ENCODE peak calls at places on chromosome X, in seven cellular contexts. I is AG09309; G is CD4-positive, CD25-positive, alpha-beta regulatory T cell; B is lower leg skin; X is heart left ventricle; O is heart right ventricle; W is left ventricle myocardium inferior. K is an unnamed sample.

GRCh38 chrX:12349201-12349600 is 210.9 kb downstream of the FRMPD4 start:
- DNase-seq in I (no peak), W (no peak), O (no peak), X (no peak), G (no peak), B (no peak), K (no peak)

GRCh38 chrX:109889289-109890006 is 113.5 kb upstream of the TMEM164 start:
- DNase-seq in X (no peak), O (no peak), B (no peak), W (no peak), I (no peak), G (no peak), K (no peak)

GRCh38 chrX:12971282-12972003 is 3.5 kb upstream of the TMSB4X start:
- DNase-seq in X (peak; percentile 56), I (no peak), W (peak; percentile 38), G (no peak), B (no peak), O (peak; percentile 43), K (peak; percentile 46)

GRCh38 chrX:115023139-115023538 is 5.7 kb upstream of the IL13RA2 start:
- DNase-seq in B (no peak), I (peak; percentile 54), W (no peak), O (no peak), G (no peak), X (no peak), K (no peak)

GRCh38 chrX:53133400-53133799 is 39.5 kb downstream of the KANTR start:
- DNase-seq in O (no peak), B (peak; percentile 34), I (no peak), G (no peak), W (no peak), X (no peak), K (no peak)

GRCh38 chrX:136097871-136098805 is 49.2 kb upstream of the FHL1 start:
- DNase-seq in G (no peak), I (no peak), X (no peak), B (no peak), O (no peak), W (no peak), K (no peak)

GRCh38 chrX:19640693-19641374 is 125.5 kb upstream of the MAP3K15 start:
- DNase-seq in W (no peak), G (no peak), X (no peak), B (no peak), I (no peak), O (no peak), K (no peak)

GRCh38 chrX:345020-345925 is 26.7 kb upstream of the GTPBP6 start:
- DNase-seq in O (no peak), I (no peak), W (peak; percentile 10), X (peak; percentile 18), G (no peak), B (no peak), K (no peak)

GRCh38 chrX:11100281-11101035 is 10.7 kb upstream of the HCCS start:
- DNase-seq in I (no peak), G (no peak), X (no peak), O (peak; percentile 15), B (no peak), W (no peak), K (no peak)

GRCh38 chrX:52261125-52261462 is 76.4 kb downstream of the MAGED4 start:
- DNase-seq in X (no peak), O (no peak), B (no peak), I (no peak), G (no peak), W (no peak), K (no peak)

DNA sequence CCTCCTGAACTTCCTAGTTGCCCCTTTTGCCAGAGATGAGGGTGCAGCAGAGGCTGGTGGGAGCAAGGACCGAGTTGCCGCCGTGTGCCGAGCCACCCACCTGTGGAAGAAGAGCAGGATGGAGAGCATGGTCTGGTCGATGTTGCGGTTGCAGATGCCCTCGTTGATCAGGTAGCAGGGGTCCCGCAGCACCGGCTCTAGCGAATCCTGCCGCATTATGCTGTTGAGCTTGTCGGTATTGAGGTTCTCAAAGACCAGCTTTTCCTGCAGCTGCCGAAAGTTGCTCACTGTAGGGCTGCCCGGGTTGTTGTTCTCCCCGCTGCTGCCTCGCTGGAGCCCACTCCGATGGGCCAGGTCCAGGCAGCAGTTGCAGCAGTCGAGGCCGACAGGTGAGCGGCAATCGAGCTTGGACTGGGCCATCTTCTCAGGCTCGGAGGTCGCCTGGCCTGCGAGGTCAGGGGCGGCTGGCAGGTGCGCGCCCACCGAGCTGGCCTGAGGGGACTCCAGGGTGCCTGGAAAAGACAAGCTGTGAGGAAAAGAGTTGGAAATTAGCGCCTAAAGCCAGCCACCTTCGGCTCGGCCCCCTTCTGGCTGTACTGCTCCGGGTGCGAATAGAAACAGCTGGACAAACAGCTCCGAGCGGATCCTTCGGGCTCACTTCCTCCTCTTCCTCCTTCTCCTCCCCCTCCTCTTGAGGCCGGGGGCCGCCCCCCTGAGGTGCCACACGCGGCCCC is 420 bp downstream of the TSC22D3 start:
- DNase-seq in B (no peak), X (no peak), G (no peak), I (no peak), W (no peak), O (no peak), K (no peak)
- H3K4me3 ChIP-seq in B (peak overlapping the region; percentile 30), X (peak overlapping the region; percentile 64), G (no peak overlapping the region), I (peak overlapping the region; percentile 48), W (peak overlapping the region; percentile 73), O (peak overlapping the region; percentile 68), K (peak overlapping the region; percentile 12)

GRCh38 chrX:133473451-133473850 is 58.2 kb upstream of the GPC4 start:
- DNase-seq in W (no peak), I (no peak), O (no peak), B (no peak), G (no peak), X (no peak), K (no peak)
- H3K4me3 ChIP-seq in W (no peak overlapping the region), I (no peak overlapping the region), O (no peak overlapping the region), B (no peak overlapping the region), G (no peak overlapping the region), X (no peak overlapping the region), K (no peak overlapping the region)

DNA sequence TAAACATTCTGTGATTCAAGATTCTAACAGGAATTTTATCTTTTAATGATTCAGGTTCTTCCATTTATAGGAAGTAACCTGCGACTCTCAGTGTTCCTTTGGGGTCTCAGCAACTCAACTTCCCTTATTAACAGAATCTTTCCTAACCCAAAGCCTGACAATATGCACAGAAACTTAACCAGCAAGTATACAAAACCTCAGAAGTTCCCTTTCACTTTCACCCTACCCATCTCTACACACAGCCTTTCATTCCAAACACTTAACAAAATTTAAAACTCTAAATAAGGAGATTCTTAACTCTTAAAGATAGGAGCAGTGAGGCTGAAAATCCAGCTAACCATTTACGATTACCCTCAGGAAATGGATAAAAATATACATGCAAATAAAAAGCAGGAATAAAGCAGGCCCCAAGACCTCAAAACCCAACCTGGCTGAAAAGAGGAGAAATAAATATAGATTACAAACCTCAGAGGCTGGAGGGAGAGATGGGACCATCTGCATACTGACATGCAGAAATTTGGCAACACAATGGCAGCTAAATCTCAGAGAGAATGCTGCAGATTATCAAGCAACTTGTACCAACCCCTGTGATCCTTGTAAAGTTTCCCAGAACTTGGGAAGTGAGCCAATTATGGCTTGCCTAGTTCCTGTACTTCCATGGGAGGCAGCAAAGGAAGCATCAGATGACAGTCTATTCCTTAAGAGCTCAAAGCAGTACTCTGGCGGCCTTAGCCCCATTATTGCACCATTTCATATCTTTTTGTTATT is 101.0 kb downstream of the ATP11C start:
- DNase-seq in I (no peak), W (no peak), B (peak; percentile 15), O (peak; percentile 12), X (no peak), G (no peak), K (no peak)
- H3K4me3 ChIP-seq in I (no peak overlapping the region), W (no peak overlapping the region), B (no peak overlapping the region), O (no peak overlapping the region), X (no peak overlapping the region), G (no peak overlapping the region), K (no peak overlapping the region)

DNA sequence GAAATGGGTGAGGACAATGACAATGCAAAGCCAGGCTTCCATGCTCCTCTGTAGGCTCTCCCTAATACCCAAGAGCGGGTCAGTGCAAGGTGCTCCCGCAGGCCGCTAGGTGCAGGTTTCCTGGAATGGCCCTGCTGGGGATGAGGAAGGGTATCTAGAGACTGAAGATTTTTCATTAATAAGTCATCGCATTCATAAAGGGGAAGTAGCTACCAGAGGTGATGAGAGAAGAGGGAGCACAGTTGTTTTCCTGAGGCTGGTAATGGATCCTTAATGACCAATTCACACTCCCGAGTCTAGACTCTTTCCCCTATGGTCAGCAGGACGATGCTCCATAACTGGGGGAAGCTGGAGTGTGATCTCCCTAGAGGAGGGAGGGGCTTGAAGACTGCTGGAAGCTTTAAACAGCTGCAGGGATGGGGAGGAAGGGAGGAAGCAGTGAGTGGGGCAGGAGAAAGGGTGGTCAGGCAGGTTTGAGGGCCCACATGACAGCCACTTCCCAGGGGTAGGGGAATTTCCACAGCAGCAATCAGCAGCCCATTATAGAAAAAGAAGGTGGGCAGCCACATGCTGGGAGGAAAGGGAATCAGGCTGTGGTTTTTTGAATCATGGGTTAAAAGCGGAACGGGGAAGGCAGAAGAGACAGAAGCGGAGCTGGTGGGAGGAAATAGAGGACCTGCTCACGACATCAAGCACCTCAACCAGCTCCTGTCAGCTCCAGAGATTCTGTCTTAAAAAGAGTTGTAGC is 10.2 kb upstream of the ATP6AP2 start:
- DNase-seq in O (no peak), X (no peak), G (no peak), B (no peak), W (no peak), I (no peak), K (no peak)
- H3K4me3 ChIP-seq in O (no peak overlapping the region), X (peak overlapping the region; percentile 27), G (peak overlapping the region; percentile 68), B (no peak overlapping the region), W (no peak overlapping the region), I (no peak overlapping the region), K (no peak overlapping the region)

GRCh38 chrX:2389324-2389723 is 111.5 kb downstream of the DHRSX start:
- DNase-seq in G (no peak), O (no peak), W (no peak), I (no peak), X (no peak), B (no peak), K (no peak)
- H3K4me3 ChIP-seq in G (no peak overlapping the region), O (no peak overlapping the region), W (no peak overlapping the region), I (no peak overlapping the region), X (no peak overlapping the region), B (no peak overlapping the region), K (no peak overlapping the region)

GRCh38 chrX:39112143-39112542 is 310.9 kb downstream of the MID1IP1 start:
- DNase-seq in I (no peak), B (no peak), O (no peak), G (no peak), X (no peak), W (no peak), K (no peak)
- H3K4me3 ChIP-seq in I (no peak overlapping the region), B (no peak overlapping the region), O (no peak overlapping the region), G (no peak overlapping the region), X (no peak overlapping the region), W (no peak overlapping the region), K (no peak overlapping the region)

DNA sequence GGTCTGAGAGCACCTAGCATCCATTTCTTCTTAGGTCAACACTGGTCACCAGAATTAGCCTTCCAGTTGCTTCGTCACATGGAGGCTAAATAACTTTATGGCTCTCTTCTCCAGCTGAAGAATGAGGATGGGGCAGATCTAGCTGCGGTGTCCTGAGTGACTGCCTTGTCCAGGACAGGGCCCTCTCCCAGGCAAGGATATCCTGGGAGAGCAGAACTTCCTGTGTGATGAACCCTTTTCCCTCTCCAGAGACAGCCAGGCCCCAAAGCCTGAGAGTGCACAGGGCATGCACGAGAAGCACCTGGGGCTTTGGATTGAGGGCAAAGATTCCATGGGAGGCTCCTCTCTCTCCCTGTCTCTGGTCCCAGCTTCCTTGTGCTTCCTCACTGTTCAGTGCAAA is 108.2 kb upstream of the MAMLD1 start:
- DNase-seq in B (no peak), X (no peak), W (no peak), O (no peak), G (no peak), I (no peak), K (no peak)
- H3K4me3 ChIP-seq in B (no peak overlapping the region), X (no peak overlapping the region), W (no peak overlapping the region), O (no peak overlapping the region), G (no peak overlapping the region), I (no peak overlapping the region), K (no peak overlapping the region)

K was measured in upper lobe of left lung.